ENCODE peak calls at places on chromosomes 12 and 14, in four cellular contexts. F, G, C and Y are unnamed samples.

GRCh38 chr12:6312529-6313325 is 2.2 kb downstream of the PLEKHG6 start:
- DNase-seq in F (no peak), G (no peak), C (no peak), Y (peak)

GRCh38 chr12:28057856-28058615 is 85.5 kb upstream of the PTHLH start:
- DNase-seq in F (no peak), C (no peak), G (no peak), Y (peak)

GRCh38 chr14:104810316-104810715 is 9.4 kb downstream of the ZBTB42 start:
- DNase-seq in G (no peak), C (no peak), F (no peak), Y (no peak)

GRCh38 chr12:131672311-131672940 is 38.5 kb upstream of the SFSWAP start:
- DNase-seq in F (no peak), C (no peak), G (no peak), Y (no peak)

GRCh38 chr12:48489012-48489411 is 6.7 kb downstream of the C12orf54 start:
- DNase-seq in G (no peak), F (no peak), C (no peak), Y (peak)

GRCh38 chr12:25583545-25583944 is 30.5 kb upstream of the LMNTD1 start:
- DNase-seq in G (no peak), C (no peak), F (peak), Y (no peak)

GRCh38 chr12:50555471-50555885 is 50.7 kb downstream of the DIP2B start:
- DNase-seq in C (no peak), F (peak), G (no peak), Y (no peak)

GRCh38 chr12:46872135-46872534 is 46.3 kb upstream of the SLC38A4 start:
- DNase-seq in G (no peak), C (no peak), F (no peak), Y (no peak)

GRCh38 chr14:54299393-54300363 is 97.1 kb upstream of the CDKN3 start:
- DNase-seq in G (peak), F (no peak), C (no peak), Y (no peak)

GRCh38 chr12:11581179-11581755 is 68.2 kb upstream of the ETV6 start:
- DNase-seq in F (peak), C (peak), G (peak), Y (no peak)

GRCh38 chr12:82474798-82475184 is 116.5 kb downstream of the METTL25 start:
- DNase-seq in C (no peak), F (no peak), G (no peak), Y (no peak)

GRCh38 chr12:131057211-131057721 is 103.6 kb downstream of the ADGRD1 start:
- DNase-seq in C (no peak), F (no peak), G (no peak), Y (no peak)

GRCh38 chr12:19130224-19131019 is 889 bp downstream of the PLEKHA5 start:
- DNase-seq in F (peak), G (no peak), C (peak), Y (no peak)

GRCh38 chr14:63905370-63905769 is 52.6 kb downstream of the SYNE2 start:
- DNase-seq in G (no peak), F (no peak), C (no peak), Y (no peak)

GRCh38 chr12:49664591-49665146 is 41.3 kb downstream of the PRPF40B start:
- DNase-seq in G (no peak), C (no peak), F (no peak), Y (no peak)

GRCh38 chr14:91418387-91419043 is 895 bp upstream of the CCDC88C start:
- DNase-seq in F (peak), G (peak), C (peak), Y (no peak)

GRCh38 chr12:93569656-93570551 is 2.6 kb upstream of the SOCS2 start:
- DNase-seq in F (peak), G (peak), C (peak), Y (no peak)

GRCh38 chr12:51951199-51951842 is at the start of gene ACVR1B:
- DNase-seq in C (peak), G (peak), F (peak), Y (peak)

GRCh38 chr12:58882796-58883195 is 37.5 kb downstream of the LRIG3 start:
- DNase-seq in F (no peak), G (no peak), C (no peak), Y (no peak)

GRCh38 chr14:80792756-80793155 is 148.8 kb downstream of the CEP128 start:
- DNase-seq in C (no peak), F (no peak), G (no peak), Y (no peak)

GRCh38 chr12:123845881-123846280 is 83.8 kb downstream of the DNAH10 start:
- DNase-seq in C (no peak), F (no peak), G (no peak), Y (no peak)

GRCh38 chr12:123843912-123844748 is 82.0 kb downstream of the DNAH10 start:
- DNase-seq in G (no peak), C (no peak), F (peak), Y (no peak)

GRCh38 chr12:123847019-123847418 is 84.9 kb downstream of the DNAH10 start:
- DNase-seq in G (no peak), F (no peak), C (no peak), Y (no peak)

GRCh38 chr12:123847876-123848275 is 85.8 kb downstream of the DNAH10 start:
- DNase-seq in C (no peak), F (no peak), G (no peak), Y (no peak)

DNA sequence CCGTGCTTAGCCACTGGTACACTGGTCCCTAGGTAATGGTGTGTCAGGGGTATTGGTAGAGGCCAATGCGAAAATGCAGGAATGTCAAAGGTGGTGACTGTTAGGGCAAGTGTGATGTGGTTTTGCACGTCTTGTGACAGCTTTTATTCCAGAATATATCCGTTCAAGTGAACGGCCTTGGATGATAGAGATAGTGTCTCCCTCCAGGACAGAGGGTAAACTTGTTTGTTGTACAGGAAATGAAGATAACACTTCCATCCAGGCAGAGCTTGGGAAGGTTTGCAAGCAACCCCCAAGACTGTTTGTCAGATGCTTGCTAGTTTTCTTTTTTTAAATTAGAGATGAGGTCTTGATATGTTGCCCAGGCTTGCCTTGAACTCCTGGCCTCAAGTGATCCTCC is 84.2 kb downstream of the DNAH10 start:
- DNase-seq in C (no peak), G (no peak), F (no peak), Y (no peak)
- TF ChIP-seq FOXK2 in C (no peak), G (no peak), F (no peak), Y (no peak)

GRCh38 chr12:97276198-97276580 is 186.4 kb upstream of the RMST start:
- DNase-seq in C (no peak), G (no peak), F (no peak), Y (no peak)
- TF ChIP-seq FOXK2 in C (no peak), G (no peak), F (no peak), Y (no peak)

GRCh38 chr12:39606712-39607423 is 12.7 kb downstream of the ABCD2 start:
- DNase-seq in F (no peak), C (no peak), G (no peak), Y (no peak)

GRCh38 chr12:39603065-39603464 is 16.5 kb downstream of the ABCD2 start:
- DNase-seq in F (no peak), G (no peak), C (no peak), Y (no peak)

GRCh38 chr12:39610626-39611025 is 9.0 kb downstream of the ABCD2 start:
- DNase-seq in F (no peak), G (no peak), C (no peak), Y (no peak)

GRCh38 chr12:39605996-39606395 is 13.6 kb downstream of the ABCD2 start:
- DNase-seq in F (no peak), G (no peak), C (no peak), Y (no peak)

DNA sequence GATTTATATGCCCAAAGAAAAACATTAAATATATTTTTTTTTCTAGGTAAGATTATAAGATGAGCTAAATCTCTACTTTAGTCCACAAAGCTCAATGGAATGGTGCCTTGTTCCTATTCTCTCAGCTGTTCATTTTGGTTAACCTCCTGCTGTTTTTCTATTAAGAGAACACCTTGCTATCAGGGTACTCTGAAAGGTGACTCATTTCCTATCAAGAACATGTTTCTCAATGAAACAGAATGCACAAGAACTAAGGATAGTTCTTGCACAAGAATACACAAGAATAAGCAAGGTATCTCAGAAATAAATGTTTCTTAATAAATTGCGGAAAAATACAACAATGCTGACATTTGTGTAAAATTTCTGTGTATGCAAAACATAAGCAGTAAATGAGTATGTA is 14.1 kb downstream of the ABCD2 start:
- DNase-seq in G (no peak), C (no peak), F (no peak), Y (no peak)
- TF ChIP-seq FOXK2 in G (no peak), C (no peak), F (no peak), Y (no peak)

DNA sequence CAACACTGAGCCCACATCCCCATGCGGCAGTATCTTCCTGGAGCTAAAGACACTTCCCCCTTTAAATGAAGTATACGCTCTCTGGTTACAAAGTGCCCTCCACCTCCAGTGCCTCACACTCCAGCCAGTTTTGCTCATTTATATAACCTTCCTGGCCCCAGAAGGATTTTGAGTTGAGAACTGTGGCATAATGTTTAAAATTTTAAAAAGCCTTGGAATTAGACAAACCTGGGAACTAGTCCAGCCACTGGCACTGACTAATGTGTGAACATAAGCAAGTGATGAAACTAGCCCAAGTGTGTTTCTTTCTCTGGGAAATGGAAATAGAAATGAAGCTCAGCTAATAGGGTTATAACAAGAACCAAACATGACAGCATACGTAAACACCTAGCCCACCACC is 723.7 kb upstream of the USP15 start:
- DNase-seq in F (no peak), C (no peak), G (no peak), Y (no peak)
- TF ChIP-seq FOXK2 in F (no peak), C (no peak), G (no peak), Y (no peak)

GRCh38 chr12:123388948-123389559 is 5.1 kb downstream of the KMT5A start:
- DNase-seq in G (no peak), C (peak), F (no peak), Y (no peak)

GRCh38 chr12:123391546-123392343 is 7.8 kb downstream of the KMT5A start:
- DNase-seq in F (no peak), G (no peak), C (no peak), Y (no peak)

GRCh38 chr12:123390415-123391093 is 6.6 kb downstream of the KMT5A start:
- DNase-seq in F (no peak), C (no peak), G (no peak), Y (no peak)

GRCh38 chr12:123388218-123388947 is 4.5 kb downstream of the KMT5A start:
- DNase-seq in F (peak), G (peak), C (peak), Y (peak)

GRCh38 chr12:123389560-123390351 is 5.8 kb downstream of the KMT5A start:
- DNase-seq in G (peak), F (peak), C (peak), Y (no peak)
- TF ChIP-seq FOXK2 in G (no peak), F (no peak), C (no peak), Y (no peak)

GRCh38 chr12:14900521-14901227 is 15.0 kb upstream of the MGP start:
- DNase-seq in G (no peak), C (no peak), F (no peak), Y (no peak)

GRCh38 chr12:14904854-14905253 is 19.2 kb upstream of the MGP start:
- DNase-seq in G (no peak), C (no peak), F (no peak), Y (no peak)

GRCh38 chr12:14903386-14904098 is 17.9 kb upstream of the MGP start:
- DNase-seq in G (no peak), C (no peak), F (no peak), Y (no peak)

GRCh38 chr12:14901228-14901562 is 15.5 kb upstream of the MGP start:
- DNase-seq in F (no peak), C (no peak), G (no peak), Y (no peak)

DNA sequence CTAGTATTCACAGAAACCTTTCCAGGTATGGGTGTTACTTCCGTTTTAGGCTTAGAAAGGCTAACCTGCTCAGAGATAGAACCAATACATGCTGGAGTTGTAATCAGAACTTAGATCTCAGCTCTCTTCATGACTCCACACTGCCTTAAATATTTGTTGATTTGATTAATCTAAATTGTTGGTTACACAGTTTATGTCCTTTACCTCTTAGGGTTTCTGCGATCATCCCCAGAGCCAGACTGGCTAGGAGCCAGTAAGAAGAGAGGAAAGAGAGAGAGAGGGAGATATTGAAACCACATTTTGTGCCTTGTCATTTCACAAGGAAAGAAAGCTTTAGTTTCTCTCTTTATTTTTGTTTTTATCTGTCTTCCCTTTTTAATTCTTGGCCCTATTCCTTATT is 16.8 kb upstream of the MGP start:
- DNase-seq in F (no peak), G (no peak), C (no peak), Y (no peak)
- TF ChIP-seq FOXK2 in F (no peak), G (no peak), C (no peak), Y (no peak)

DNA sequence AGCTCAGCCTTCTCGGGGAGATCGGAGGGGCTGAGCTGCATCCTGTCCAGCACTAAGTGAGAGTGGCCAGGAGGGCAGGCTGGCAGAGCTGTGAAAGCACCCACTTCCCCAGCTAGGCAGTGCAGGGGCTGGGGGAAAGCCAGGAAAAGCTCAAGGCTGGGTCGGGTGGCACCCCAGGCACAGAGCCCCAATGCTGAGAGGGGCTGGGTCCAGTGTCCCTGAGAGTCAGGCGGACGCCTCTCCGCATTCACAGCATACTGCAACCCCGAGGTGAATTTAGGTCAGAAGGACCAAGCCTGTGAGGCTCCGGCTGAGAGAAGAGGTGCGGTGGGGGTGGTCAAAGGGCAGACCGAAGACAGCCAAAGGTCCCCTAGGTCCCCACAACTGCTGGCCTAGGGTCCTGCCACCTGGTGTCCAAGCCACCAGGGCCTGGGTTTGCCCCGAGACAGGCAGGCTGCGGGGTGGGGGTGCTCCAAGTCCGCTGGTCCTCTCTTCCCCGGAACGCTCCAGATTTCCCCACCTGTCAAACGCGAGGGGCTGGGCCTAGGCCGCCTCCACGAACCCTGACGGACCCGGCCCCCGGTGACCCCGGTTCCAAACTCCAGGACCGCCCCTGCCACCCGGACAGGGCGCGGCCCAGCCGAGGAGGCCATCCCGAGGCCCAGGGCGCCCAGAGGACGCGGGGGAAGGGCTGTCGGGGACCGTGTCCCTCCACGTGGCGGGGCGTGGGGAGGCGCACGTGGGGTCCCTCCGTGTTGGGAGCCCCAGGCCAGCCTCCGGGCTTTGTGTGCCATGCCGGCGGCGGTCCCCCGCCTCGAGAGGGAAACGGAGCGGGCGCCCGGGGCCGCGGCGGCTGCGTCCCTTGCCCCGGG is 527 bp downstream of the CAMKK2 start:
- DNase-seq in C (peak), G (peak), F (peak), Y (no peak)
- TF ChIP-seq FOXK2 in C (no peak), G (no peak), F (no peak), Y (no peak)

GRCh38 chr12:57519758-57520007 is 631 bp downstream of the DDIT3 start:
- DNase-seq in G (no peak), C (no peak), F (no peak), Y (no peak)
- TF ChIP-seq FOXK2 in G (no peak), C (no peak), F (no peak), Y (no peak)

GRCh38 chr12:113250045-113250444 is 28.8 kb downstream of the TPCN1 start:
- DNase-seq in F (no peak), G (no peak), C (no peak), Y (no peak)
- TF ChIP-seq FOXK2 in F (no peak), G (no peak), C (no peak), Y (no peak)

GRCh38 chr14:71574976-71575375 is 357.3 kb upstream of the RGS6 start:
- DNase-seq in F (no peak), C (no peak), G (no peak), Y (no peak)
- TF ChIP-seq FOXK2 in F (no peak), C (no peak), G (no peak), Y (no peak)